ENCODE peak calls at places on chromosome 22, in four cellular contexts. V, Z, M and Q are unnamed samples.

GRCh38 chr22:41324818-41325528 is 23.6 kb downstream of the ZC3H7B start:
- DNase-seq in V (no peak), Z (no peak), M (no peak), Q (no peak)

GRCh38 chr22:34105461-34106062 is 185.3 kb upstream of the LARGE1 start:
- DNase-seq in V (no peak), Z (no peak), M (peak; percentile 91), Q (peak; percentile 82)

GRCh38 chr22:41360126-41360525 is 21.6 kb upstream of the TEF start:
- DNase-seq in V (no peak), Z (no peak), M (no peak), Q (peak; percentile 88)

GRCh38 chr22:34878996-34879395 is 187.0 kb upstream of the ISX start:
- DNase-seq in V (no peak), Z (peak; percentile 45), M (no peak), Q (peak; percentile 66)

GRCh38 chr22:41504397-41504796 is 35.5 kb downstream of the ACO2 start:
- DNase-seq in V (no peak), Z (peak; percentile 46), M (no peak), Q (no peak)

GRCh38 chr22:20203142-20204099 is 52.6 kb upstream of the CCDC188 start:
- DNase-seq in V (peak; percentile 1), Z (no peak), M (peak; percentile 66), Q (peak; percentile 95)

GRCh38 chr22:46187862-46188261 is 37.5 kb downstream of the PPARA start:
- DNase-seq in V (no peak), Z (no peak), M (no peak), Q (peak; percentile 20)

GRCh38 chr22:19874307-19875060 is 19.8 kb upstream of the GNB1L start:
- DNase-seq in V (no peak), Z (no peak), M (peak; percentile 51), Q (no peak)

GRCh38 chr22:48104102-48104738 is 1341.8 kb downstream of the TBC1D22A start:
- DNase-seq in V (no peak), Z (no peak), M (no peak), Q (no peak)

GRCh38 chr22:30537083-30537731 is 9.3 kb downstream of the SEC14L6 start:
- DNase-seq in V (no peak), Z (no peak), M (no peak), Q (peak; percentile 19)

GRCh38 chr22:35380537-35381423 is at the start of gene HMOX1:
- DNase-seq in V (peak; percentile 85), Z (peak; percentile 89), M (peak; percentile 82), Q (peak; percentile 84)

GRCh38 chr22:30087611-30088010 is 7.3 kb downstream of the HORMAD2 start:
- DNase-seq in V (no peak), Z (no peak), M (no peak), Q (no peak)

GRCh38 chr22:20209761-20210250 is 58.3 kb downstream of the RTN4R start:
- DNase-seq in V (no peak), Z (no peak), M (no peak), Q (no peak)

GRCh38 chr22:46580940-46581579 is 39.1 kb upstream of the GRAMD4 start:
- DNase-seq in V (no peak), Z (no peak), M (no peak), Q (no peak)

GRCh38 chr22:25334091-25334490 is 114.7 kb downstream of the CRYBB2 start:
- DNase-seq in V (peak; percentile 16), Z (no peak), M (peak; percentile 94), Q (peak; percentile 74)

GRCh38 chr22:20205964-20206708 is 55.3 kb upstream of the CCDC188 start:
- DNase-seq in V (peak; percentile 63), Z (peak; percentile 9), M (no peak), Q (peak; percentile 71)

GRCh38 chr22:19615867-19616581 is 91.8 kb upstream of the CLDN5 start:
- DNase-seq in V (no peak), Z (no peak), M (no peak), Q (no peak)

GRCh38 chr22:48829908-48830307 is 997.8 kb downstream of the BRD1 start:
- DNase-seq in V (no peak), Z (no peak), M (no peak), Q (no peak)

GRCh38 chr22:46464701-46465347 is 72.6 kb downstream of the CELSR1 start:
- DNase-seq in V (no peak), Z (no peak), M (no peak), Q (no peak)

GRCh38 chr22:20205464-20205963 is 54.7 kb upstream of the CCDC188 start:
- DNase-seq in V (no peak), Z (no peak), M (no peak), Q (no peak)

GRCh38 chr22:26648011-26648497 is 9.3 kb upstream of the MIAT start:
- DNase-seq in V (no peak), Z (no peak), M (peak; percentile 74), Q (peak; percentile 30)

GRCh38 chr22:37206118-37206840 is 6.0 kb downstream of the SSTR3 start:
- DNase-seq in V (no peak), Z (no peak), M (no peak), Q (no peak)

GRCh38 chr22:25558341-25558740 is 6.1 kb upstream of the GRK3 start:
- DNase-seq in V (no peak), Z (no peak), M (no peak), Q (no peak)

GRCh38 chr22:36197065-36197440 is 4.6 kb downstream of the APOL4 start:
- DNase-seq in V (peak; percentile 70), Z (no peak), M (no peak), Q (peak; percentile 94)

GRCh38 chr22:29171721-29172120 is 34.0 kb upstream of the EMID1 start:
- DNase-seq in V (no peak), Z (no peak), M (no peak), Q (no peak)

GRCh38 chr22:30541979-30542810 is 4.3 kb downstream of the SEC14L6 start:
- DNase-seq in V (no peak), Z (no peak), M (peak; percentile 79), Q (peak; percentile 45)

DNA sequence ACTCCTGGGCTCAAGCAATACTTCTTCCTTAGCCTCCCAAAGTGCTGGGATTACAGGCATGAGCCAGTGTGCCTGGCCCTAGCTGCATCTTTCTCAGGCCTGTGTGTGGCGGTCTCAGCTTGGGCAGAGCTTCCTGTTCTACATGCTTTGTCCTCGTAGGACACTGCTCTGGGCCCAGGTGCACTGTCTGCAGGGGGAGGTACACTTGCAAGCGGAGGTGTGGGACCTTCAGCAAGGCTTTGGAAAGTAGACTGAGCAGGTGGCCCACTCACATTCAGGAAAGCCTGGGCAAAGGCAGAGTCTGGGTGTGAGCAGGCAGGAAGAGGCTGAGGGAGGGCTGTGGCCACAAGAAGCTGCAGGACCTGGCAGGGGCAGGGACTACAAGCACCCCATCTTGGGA is 33.6 kb upstream of the SUSD2 start:
- DNase-seq in V (no peak), Z (no peak), M (no peak), Q (no peak)
- H3K4me2 ChIP-seq in V (no peak overlapping the region), Z (no peak overlapping the region), M (no peak overlapping the region), Q (no peak overlapping the region)

GRCh38 chr22:39820266-39820665 is 73.3 kb downstream of the ENTHD1 start:
- DNase-seq in V (peak; percentile 82), Z (no peak), M (no peak), Q (peak; percentile 18)
- H3K4ac ChIP-seq in V (no peak overlapping the region), Z (no peak overlapping the region), M (no peak overlapping the region), Q (no peak overlapping the region)

GRCh38 chr22:44355688-44356070 is 42.9 kb upstream of the SHISAL1 start:
- DNase-seq in V (no peak), Z (no peak), M (no peak), Q (no peak)

GRCh38 chr22:44358723-44359440 is 46.1 kb upstream of the SHISAL1 start:
- DNase-seq in V (no peak), Z (no peak), M (no peak), Q (no peak)

GRCh38 chr22:44357962-44358553 is 45.3 kb upstream of the SHISAL1 start:
- DNase-seq in V (peak; percentile 24), Z (no peak), M (no peak), Q (no peak)

GRCh38 chr22:44359496-44360110 is 46.9 kb upstream of the SHISAL1 start:
- DNase-seq in V (no peak), Z (no peak), M (no peak), Q (no peak)

GRCh38 chr22:44357296-44357961 is 44.7 kb upstream of the SHISAL1 start:
- DNase-seq in V (no peak), Z (no peak), M (no peak), Q (peak; percentile 53)
- H3K4me2 ChIP-seq in V (no peak overlapping the region), Z (no peak overlapping the region), M (no peak overlapping the region), Q (no peak overlapping the region)

GRCh38 chr22:50469377-50470305 is 5.2 kb downstream of the SBF1 start:
- DNase-seq in V (peak; percentile 13), Z (no peak), M (no peak), Q (peak; percentile 80)
- H3K4ac ChIP-seq in V (no peak overlapping the region), Z (peak overlapping the region; percentile 22), M (peak overlapping the region; percentile 78), Q (no peak overlapping the region)

GRCh38 chr22:43376765-43377485 is 33.8 kb upstream of the SCUBE1 start:
- DNase-seq in V (no peak), Z (no peak), M (no peak), Q (peak; percentile 65)

GRCh38 chr22:43377486-43377995 is 34.3 kb upstream of the MPPED1 start:
- DNase-seq in V (peak; percentile 20), Z (no peak), M (no peak), Q (no peak)

GRCh38 chr22:43381693-43382092 is 30.1 kb upstream of the MPPED1 start:
- DNase-seq in V (peak; percentile 4), Z (no peak), M (no peak), Q (no peak)

GRCh38 chr22:43375951-43376455 is 32.8 kb upstream of the SCUBE1 start:
- DNase-seq in V (peak; percentile 43), Z (no peak), M (no peak), Q (no peak)

GRCh38 chr22:43378011-43378704 is 33.7 kb upstream of the MPPED1 start:
- DNase-seq in V (peak; percentile 3), Z (no peak), M (no peak), Q (peak; percentile 24)
- H3K4me2 ChIP-seq in V (no peak overlapping the region), Z (no peak overlapping the region), M (no peak overlapping the region), Q (no peak overlapping the region)

DNA sequence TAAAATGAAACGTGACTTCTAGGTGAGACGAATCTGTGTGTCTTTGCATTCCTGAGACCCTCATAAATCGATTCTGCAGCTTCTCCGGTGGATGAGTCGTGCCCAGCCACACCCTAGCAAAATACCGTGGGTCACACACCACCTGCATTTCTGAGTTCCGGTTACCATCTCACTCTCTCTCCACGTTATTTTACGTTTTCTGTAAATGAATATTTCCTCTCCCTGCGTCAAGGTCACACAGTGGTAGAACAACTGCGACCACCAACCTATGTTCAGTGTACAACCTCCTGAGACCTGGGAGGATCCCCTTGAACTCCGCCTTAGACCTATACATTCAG is 1.1 kb downstream of the YWHAH start:
- DNase-seq in V (no peak), Z (no peak), M (no peak), Q (no peak)
- H3K4ac ChIP-seq in V (peak overlapping the region; percentile 96), Z (peak overlapping the region; percentile 99), M (no peak overlapping the region), Q (peak overlapping the region; percentile 90)

GRCh38 chr22:18096823-18097222 is 13.8 kb upstream of the TUBA8 start:
- DNase-seq in V (no peak), Z (no peak), M (no peak), Q (no peak)
- H3K4me2 ChIP-seq in V (no peak overlapping the region), Z (no peak overlapping the region), M (no peak overlapping the region), Q (no peak overlapping the region)